ENCODE peak calls at places on chromosome 4, in eight cellular contexts. A is iPS DF 6.9; W is naive thymus-derived CD4-positive, alpha-beta T cell; K is colonic mucosa; G is SK-N-SH; L is heart right ventricle; V is upper lobe of right lung; T is stomach. Z is an unnamed sample. For H3K4me1 and H3K36me3, the result is how much of the 10 kb centered on the place peaks cover.

GRCh38 chr4:17814140-17814539 is 3.4 kb downstream of the NCAPG start:
- DNase-seq in K (no peak), G (no peak), L (no peak), W (no peak), T (no peak), V (no peak), A (no peak), Z (no peak)

GRCh38 chr4:133960975-133961374 is 240.6 kb downstream of the PABPC4L start:
- DNase-seq in T (no peak), G (no peak), L (no peak), K (no peak), A (no peak), V (no peak), W (no peak), Z (no peak)

GRCh38 chr4:128768373-128768996 is 41.0 kb upstream of the JADE1 start:
- DNase-seq in W (no peak), G (no peak), A (no peak), V (no peak), L (no peak), K (no peak), T (no peak), Z (no peak)

GRCh38 chr4:60201052-60201673 is 999.0 kb upstream of the ADGRL3 start:
- DNase-seq in V (no peak), G (peak), K (peak), W (no peak), A (peak), T (peak), L (peak), Z (peak)

GRCh38 chr4:21077967-21078366 is 377.7 kb downstream of the PACRGL start:
- DNase-seq in G (no peak), V (no peak), W (no peak), T (no peak), K (no peak), A (no peak), L (no peak), Z (no peak)

GRCh38 chr4:82823062-82823461 is 24.5 kb upstream of the SCD5 start:
- DNase-seq in T (no peak), G (no peak), V (no peak), K (no peak), L (no peak), W (no peak), A (no peak), Z (no peak)

GRCh38 chr4:84803720-84804119 is 162.8 kb downstream of the WDFY3 start:
- DNase-seq in L (no peak), A (no peak), G (no peak), K (no peak), V (no peak), W (no peak), T (no peak), Z (no peak)

GRCh38 chr4:184313058-184313709 is 95.5 kb upstream of the ENPP6 start:
- DNase-seq in A (no peak), G (no peak), T (no peak), L (no peak), K (peak), V (no peak), W (no peak), Z (no peak)

GRCh38 chr4:84177831-84178230 is 321.3 kb downstream of the NKX6-1 start:
- DNase-seq in A (no peak), K (no peak), L (no peak), V (no peak), T (no peak), G (no peak), W (no peak), Z (no peak)

GRCh38 chr4:96164814-96165351 is 325.0 kb downstream of the PDHA2 start:
- DNase-seq in V (no peak), G (no peak), A (no peak), L (no peak), K (no peak), W (no peak), T (no peak), Z (no peak)

GRCh38 chr4:141192564-141192963 is 28.1 kb upstream of the ZNF330 start:
- DNase-seq in A (no peak), W (no peak), V (no peak), L (no peak), G (no peak), K (no peak), T (no peak), Z (no peak)

GRCh38 chr4:173415885-173416658 is 17.2 kb upstream of the SCRG1 start:
- DNase-seq in T (peak), W (no peak), V (peak), A (no peak), G (peak), L (no peak), K (no peak), Z (no peak)

GRCh38 chr4:38203609-38204008 is 243.4 kb downstream of the PTTG2 start:
- DNase-seq in L (no peak), A (no peak), V (no peak), K (no peak), G (no peak), T (no peak), W (no peak), Z (no peak)

GRCh38 chr4:95545526-95545925 is 3.2 kb downstream of the UNC5C start:
- DNase-seq in A (no peak), W (no peak), T (no peak), V (no peak), K (no peak), G (no peak), L (no peak), Z (no peak)

GRCh38 chr4:44070843-44071242 is 377.8 kb downstream of the KCTD8 start:
- DNase-seq in L (no peak), K (no peak), V (no peak), G (no peak), A (no peak), T (no peak), W (no peak), Z (no peak)

GRCh38 chr4:47538516-47538915 is 53.4 kb downstream of the ATP10D start:
- DNase-seq in K (no peak), L (no peak), G (no peak), A (no peak), V (no peak), W (no peak), T (no peak), Z (no peak)

GRCh38 chr4:29970626-29971025 is 749.5 kb upstream of the PCDH7 start:
- DNase-seq in W (no peak), K (no peak), V (no peak), G (no peak), T (no peak), A (peak), L (no peak), Z (no peak)

GRCh38 chr4:147136308-147136707 is 190.6 kb upstream of the TTC29 start:
- DNase-seq in W (no peak), G (no peak), V (no peak), L (peak), A (no peak), T (no peak), K (no peak), Z (no peak)

GRCh38 chr4:23423540-23423939 is 466.3 kb downstream of the PPARGC1A start:
- DNase-seq in W (no peak), V (no peak), T (no peak), A (no peak), G (no peak), L (no peak), K (no peak), Z (no peak)

GRCh38 chr4:106414366-106414765 is 45.8 kb upstream of the GIMD1 start:
- DNase-seq in V (no peak), W (no peak), T (no peak), G (no peak), A (no peak), K (no peak), L (no peak), Z (no peak)

DNA sequence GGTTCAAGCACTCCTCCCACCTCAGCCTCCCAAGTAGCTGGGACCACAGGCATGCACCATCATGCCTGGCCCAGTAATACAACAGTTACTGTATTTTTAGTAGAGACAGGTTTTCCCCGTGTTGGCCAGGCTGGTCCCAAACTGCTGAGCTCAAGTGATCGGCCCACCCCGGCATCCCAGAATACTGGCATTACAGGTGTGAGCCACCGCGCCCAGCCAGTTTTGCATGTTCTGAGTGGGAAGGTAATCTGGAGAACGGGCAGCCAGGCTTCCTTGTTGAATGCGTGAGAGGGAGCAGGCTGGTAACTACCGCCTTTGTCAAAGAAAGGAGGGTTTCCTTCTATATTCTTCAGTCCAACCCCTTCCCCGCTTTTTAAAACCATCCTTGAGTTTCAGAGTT is 9.1 kb downstream of the NOCT start:
- DNase-seq in A (no peak), G (no peak), T (no peak), W (no peak), V (no peak), L (no peak), K (no peak), Z (no peak)
- H3K4me1 ChIP-seq in A (under half), G (under half), T (under half), W (under half), V (under half), L (under half), K (under half), Z (under half)

DNA sequence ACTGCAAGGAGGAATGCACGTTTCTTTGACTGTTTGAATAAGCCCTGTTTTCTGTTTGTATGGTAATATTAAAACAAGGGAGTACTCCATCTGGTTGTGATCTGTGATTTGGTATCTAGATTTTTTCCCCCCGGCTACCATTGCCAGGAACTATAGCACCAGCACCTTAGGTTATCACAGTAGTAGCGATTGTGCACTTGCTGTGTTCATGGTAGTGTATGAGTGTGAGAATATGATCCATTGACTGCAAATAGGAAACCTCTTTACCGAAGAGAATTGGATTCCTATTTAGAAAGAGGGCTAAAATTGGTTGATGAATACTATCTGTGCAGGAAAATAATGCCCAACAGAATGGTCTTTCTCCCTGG is 69.9 kb downstream of the LARP7 start:
- DNase-seq in A (no peak), V (no peak), G (no peak), L (no peak), T (no peak), K (no peak), W (no peak), Z (no peak)
- H3K4me3 ChIP-seq in A (peak), V (no peak), G (peak), L (peak), T (peak), K (no peak), W (peak), Z (no peak)

GRCh38 chr4:1316537-1317168 is 27.0 kb downstream of the MAEA start:
- DNase-seq in T (no peak), V (no peak), W (no peak), A (no peak), G (no peak), K (no peak), L (no peak), Z (no peak)
- H3K36me3 ChIP-seq in T (half or more), V (half or more), W (under half), A (under half), G (half or more), K (under half), L (under half), Z (under half)

GRCh38 chr4:98496446-98496845 is 162.0 kb downstream of the TSPAN5 start:
- DNase-seq in T (no peak), V (no peak), K (no peak), A (no peak), L (no peak), G (no peak), W (no peak), Z (no peak)
- H3K4me1 ChIP-seq in T (under half), V (under half), K (under half), A (under half), L (under half), G (under half), W (under half), Z (under half)

DNA sequence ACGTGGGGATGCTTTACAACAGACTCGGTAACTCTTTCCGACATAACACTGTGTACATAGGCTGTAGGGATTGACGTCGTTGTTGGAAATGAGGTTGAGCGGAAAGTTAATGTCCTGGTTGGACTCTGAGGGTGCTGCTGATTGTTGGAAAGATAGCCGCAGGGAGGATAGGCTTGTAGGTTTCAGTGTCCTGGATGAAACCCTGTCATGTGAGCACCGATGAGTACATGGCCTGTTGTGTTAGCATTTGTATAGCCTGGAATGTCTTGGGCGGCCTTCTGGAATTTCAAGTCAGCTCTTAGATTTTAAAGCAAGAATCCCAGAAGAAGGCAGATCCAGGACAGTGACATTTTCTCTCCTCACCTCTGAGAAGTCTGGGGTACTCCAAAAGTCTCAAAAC is 63.3 kb downstream of the TBC1D14 start:
- DNase-seq in W (no peak), G (no peak), T (no peak), K (no peak), V (no peak), A (no peak), L (no peak), Z (no peak)
- H3K4me3 ChIP-seq in W (no peak), G (no peak), T (no peak), K (no peak), V (no peak), A (no peak), L (no peak), Z (no peak)

GRCh38 chr4:3526456-3526855 is 5.8 kb downstream of the LRPAP1 start:
- DNase-seq in T (no peak), A (no peak), K (no peak), V (peak), W (no peak), G (no peak), L (no peak), Z (peak)
- H3K36me3 ChIP-seq in T (under half), A (under half), K (under half), V (under half), W (under half), G (under half), L (under half), Z (under half)

GRCh38 chr4:169253087-169253675 is 17.6 kb downstream of the SH3RF1 start:
- DNase-seq in W (no peak), A (no peak), K (no peak), L (no peak), G (no peak), V (no peak), T (no peak), Z (no peak)
- H3K4me1 ChIP-seq in W (under half), A (under half), K (under half), L (half or more), G (half or more), V (half or more), T (half or more), Z (half or more)

GRCh38 chr4:176790398-176790797 is 2.3 kb downstream of the VEGFC start:
- DNase-seq in G (no peak), T (no peak), L (no peak), A (no peak), W (no peak), V (no peak), K (no peak), Z (no peak)
- H3K4me3 ChIP-seq in G (peak), T (peak), L (peak), A (no peak), W (no peak), V (peak), K (no peak), Z (no peak)

GRCh38 chr4:55879224-55879623 is 25.8 kb downstream of the EXOC1 start:
- DNase-seq in G (no peak), L (no peak), W (no peak), K (no peak), T (no peak), V (no peak), A (no peak), Z (no peak)

GRCh38 chr4:55871299-55871800 is 17.9 kb downstream of the EXOC1 start:
- DNase-seq in V (no peak), T (no peak), A (no peak), W (no peak), L (no peak), G (no peak), K (no peak), Z (no peak)

GRCh38 chr4:55880652-55881280 is 27.3 kb downstream of the EXOC1 start:
- DNase-seq in K (no peak), T (no peak), G (no peak), W (no peak), L (no peak), A (no peak), V (no peak), Z (no peak)

DNA sequence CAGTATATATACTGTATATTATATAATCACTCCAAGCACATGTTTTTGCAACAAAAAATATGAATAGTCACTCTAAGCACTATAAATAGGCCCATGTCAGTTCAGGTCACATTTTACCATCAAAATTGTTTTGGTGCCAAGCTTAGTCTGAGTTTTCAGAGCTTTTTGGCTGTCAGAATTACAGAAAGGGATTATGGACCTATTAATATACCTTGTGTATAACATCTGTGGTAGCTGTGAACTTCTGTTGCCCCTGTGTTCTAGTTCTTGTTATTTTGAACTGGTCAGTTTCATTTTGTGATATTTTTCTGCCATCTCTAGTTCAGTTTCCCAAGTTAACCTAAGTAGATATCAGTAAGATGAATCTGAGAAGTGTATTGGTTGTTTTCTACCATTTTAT is 22.9 kb downstream of the EXOC1 start:
- DNase-seq in T (no peak), K (no peak), W (no peak), L (no peak), G (no peak), V (no peak), A (no peak), Z (no peak)
- H3K36me3 ChIP-seq in T (under half), K (under half), W (under half), L (under half), G (half or more), V (half or more), A (under half), Z (under half)

GRCh38 chr4:4490041-4490440 is 51.8 kb downstream of the STX18 start:
- DNase-seq in V (no peak), L (no peak), W (no peak), K (no peak), A (no peak), T (no peak), G (no peak), Z (no peak)

GRCh38 chr4:4485806-4486205 is 56.0 kb downstream of the STX18 start:
- DNase-seq in V (no peak), K (no peak), A (no peak), L (no peak), G (no peak), W (no peak), T (no peak), Z (no peak)

GRCh38 chr4:4490816-4491215 is 51.0 kb downstream of the STX18 start:
- DNase-seq in L (no peak), G (no peak), V (no peak), K (no peak), T (no peak), W (no peak), A (no peak), Z (no peak)

GRCh38 chr4:4488405-4489404 is 53.1 kb downstream of the STX18 start:
- DNase-seq in V (no peak), T (peak), A (peak), L (peak), W (peak), G (peak), K (peak), Z (peak)

GRCh38 chr4:4486969-4487368 is 54.9 kb downstream of the STX18 start:
- DNase-seq in K (no peak), G (no peak), A (no peak), V (no peak), W (no peak), T (no peak), L (no peak), Z (no peak)
- H3K4me1 ChIP-seq in K (under half), G (under half), A (under half), V (under half), W (under half), T (under half), L (under half), Z (under half)

Z was measured in mucosa of descending colon.